ENCODE peak calls at places on chromosome 5, in six cellular contexts. One of them, this sample, is unnamed.

GRCh38 chr5:178458140-178458539 is 132.1 kb downstream of the COL23A1 start:
- DNase-seq in naive thymus-derived CD8-positive, alpha-beta T cell: no peak
- DNase-seq in ovary: no peak
- DNase-seq in OCI-LY7: no peak
- DNase-seq in NCI-H2029: no peak
- DNase-seq in stomach: peak
- DNase-seq in this sample: peak

GRCh38 chr5:176736271-176736965 is 73.9 kb upstream of the UNC5A start:
- DNase-seq in naive thymus-derived CD8-positive, alpha-beta T cell: no peak
- DNase-seq in ovary: no peak
- DNase-seq in OCI-LY7: no peak
- DNase-seq in NCI-H2029: no peak
- DNase-seq in stomach: no peak
- DNase-seq in this sample: peak

GRCh38 chr5:52989025-52989780 is at the start of gene ITGA2:
- DNase-seq in naive thymus-derived CD8-positive, alpha-beta T cell: no peak
- DNase-seq in ovary: peak
- DNase-seq in OCI-LY7: no peak
- DNase-seq in NCI-H2029: no peak
- DNase-seq in stomach: peak
- DNase-seq in this sample: peak

GRCh38 chr5:112711436-112711835 is 26.2 kb upstream of the APC start:
- DNase-seq in naive thymus-derived CD8-positive, alpha-beta T cell: no peak
- DNase-seq in ovary: no peak
- DNase-seq in OCI-LY7: no peak
- DNase-seq in NCI-H2029: no peak
- DNase-seq in stomach: no peak
- DNase-seq in this sample: no peak

GRCh38 chr5:75952291-75952690 is 130.9 kb upstream of the SV2C start:
- DNase-seq in naive thymus-derived CD8-positive, alpha-beta T cell: no peak
- DNase-seq in ovary: no peak
- DNase-seq in OCI-LY7: no peak
- DNase-seq in NCI-H2029: no peak
- DNase-seq in stomach: no peak
- DNase-seq in this sample: no peak

GRCh38 chr5:122077451-122078115 is 476 bp downstream of the LOX start:
- DNase-seq in naive thymus-derived CD8-positive, alpha-beta T cell: no peak
- DNase-seq in ovary: peak
- DNase-seq in OCI-LY7: no peak
- DNase-seq in NCI-H2029: no peak
- DNase-seq in stomach: peak
- DNase-seq in this sample: no peak

GRCh38 chr5:54310433-54311177 is at the start of gene ARL15:
- DNase-seq in naive thymus-derived CD8-positive, alpha-beta T cell: peak
- DNase-seq in ovary: peak
- DNase-seq in OCI-LY7: peak
- DNase-seq in NCI-H2029: peak
- DNase-seq in stomach: peak
- DNase-seq in this sample: peak

GRCh38 chr5:93894471-93895354 is 153.3 kb upstream of the POU5F2 start:
- DNase-seq in naive thymus-derived CD8-positive, alpha-beta T cell: no peak
- DNase-seq in ovary: no peak
- DNase-seq in OCI-LY7: no peak
- DNase-seq in NCI-H2029: no peak
- DNase-seq in stomach: no peak
- DNase-seq in this sample: no peak

GRCh38 chr5:11385901-11386293 is 518.3 kb downstream of the CTNND2 start:
- DNase-seq in naive thymus-derived CD8-positive, alpha-beta T cell: no peak
- DNase-seq in ovary: no peak
- DNase-seq in OCI-LY7: no peak
- DNase-seq in NCI-H2029: no peak
- DNase-seq in stomach: no peak
- DNase-seq in this sample: no peak

GRCh38 chr5:137098663-137099062 is 400.5 kb downstream of the SPOCK1 start:
- DNase-seq in naive thymus-derived CD8-positive, alpha-beta T cell: no peak
- DNase-seq in ovary: no peak
- DNase-seq in OCI-LY7: no peak
- DNase-seq in NCI-H2029: no peak
- DNase-seq in stomach: no peak
- DNase-seq in this sample: no peak

GRCh38 chr5:158951951-158952545 is 147.7 kb downstream of the EBF1 start:
- DNase-seq in naive thymus-derived CD8-positive, alpha-beta T cell: no peak
- DNase-seq in ovary: no peak
- DNase-seq in OCI-LY7: no peak
- DNase-seq in NCI-H2029: no peak
- DNase-seq in stomach: no peak
- DNase-seq in this sample: no peak

GRCh38 chr5:98663521-98663920 is 109.9 kb upstream of the RGMB start:
- DNase-seq in naive thymus-derived CD8-positive, alpha-beta T cell: no peak
- DNase-seq in ovary: no peak
- DNase-seq in OCI-LY7: no peak
- DNase-seq in NCI-H2029: no peak
- DNase-seq in stomach: no peak
- DNase-seq in this sample: no peak

GRCh38 chr5:105953616-105954015 is 1717.1 kb downstream of the EFNA5 start:
- DNase-seq in naive thymus-derived CD8-positive, alpha-beta T cell: no peak
- DNase-seq in ovary: no peak
- DNase-seq in OCI-LY7: no peak
- DNase-seq in NCI-H2029: peak
- DNase-seq in stomach: no peak
- DNase-seq in this sample: no peak

GRCh38 chr5:115396698-115397097 is 100.2 kb upstream of the CCDC112 start:
- DNase-seq in naive thymus-derived CD8-positive, alpha-beta T cell: no peak
- DNase-seq in ovary: no peak
- DNase-seq in OCI-LY7: no peak
- DNase-seq in NCI-H2029: no peak
- DNase-seq in stomach: no peak
- DNase-seq in this sample: no peak

GRCh38 chr5:93831449-93831848 is 90.0 kb upstream of the POU5F2 start:
- DNase-seq in naive thymus-derived CD8-positive, alpha-beta T cell: no peak
- DNase-seq in ovary: no peak
- DNase-seq in OCI-LY7: no peak
- DNase-seq in NCI-H2029: no peak
- DNase-seq in stomach: no peak
- DNase-seq in this sample: no peak

GRCh38 chr5:99355881-99356280 is 427.1 kb upstream of the CHD1 start:
- DNase-seq in naive thymus-derived CD8-positive, alpha-beta T cell: no peak
- DNase-seq in ovary: no peak
- DNase-seq in OCI-LY7: no peak
- DNase-seq in NCI-H2029: no peak
- DNase-seq in stomach: no peak
- DNase-seq in this sample: no peak

GRCh38 chr5:41246376-41246775 is 33.0 kb upstream of the C6 start:
- DNase-seq in naive thymus-derived CD8-positive, alpha-beta T cell: no peak
- DNase-seq in ovary: peak
- DNase-seq in OCI-LY7: no peak
- DNase-seq in NCI-H2029: no peak
- DNase-seq in stomach: no peak
- DNase-seq in this sample: no peak

This sample was measured in Peyer's patch.